ENCODE peak calls at places on chromosomes 6 and 20, in five cellular contexts. A, L, Y, U and G are unnamed samples.

GRCh38 chr20:7770578-7770977 is 169.7 kb downstream of the HAO1 start:
- DNase-seq in A (no peak), U (no peak), L (no peak), Y (no peak), G (no peak)

GRCh38 chr20:56911946-56912345 is 282.8 kb downstream of the TFAP2C start:
- DNase-seq in U (no peak), A (no peak), Y (no peak), L (peak), G (no peak)

GRCh38 chr6:105397987-105398386 is 4.9 kb downstream of the PREP start:
- DNase-seq in U (no peak), Y (peak), L (no peak), A (no peak), G (peak)

GRCh38 chr20:32285621-32286334 is 8.3 kb downstream of the KIF3B start:
- DNase-seq in A (no peak), U (peak), L (no peak), Y (no peak), G (no peak)

GRCh38 chr20:48205786-48206185 is 420.5 kb upstream of the SULF2 start:
- DNase-seq in Y (peak), U (no peak), A (no peak), L (no peak), G (peak)

GRCh38 chr6:140155727-140156126 is 781.3 kb upstream of the CITED2 start:
- DNase-seq in Y (no peak), A (no peak), U (no peak), L (no peak), G (no peak)

GRCh38 chr20:37275125-37275524 is 13.5 kb upstream of the GHRH start:
- DNase-seq in U (no peak), A (no peak), Y (no peak), L (no peak), G (no peak)

GRCh38 chr6:113082691-113083090 is 735.6 kb downstream of the RFPL4B start:
- DNase-seq in L (no peak), Y (no peak), A (no peak), U (peak), G (no peak)

GRCh38 chr20:35601021-35601973 is 14.3 kb upstream of the SPAG4 start:
- DNase-seq in Y (peak), L (peak), U (peak), A (no peak), G (peak)

GRCh38 chr6:30019819-30020218 is 41.2 kb upstream of the POLR1H start:
- DNase-seq in Y (no peak), L (no peak), A (no peak), U (no peak), G (no peak)

GRCh38 chr6:67300430-67301040 is 1334.5 kb upstream of the ADGRB3 start:
- DNase-seq in A (no peak), Y (no peak), L (no peak), U (no peak), G (no peak)

GRCh38 chr6:137497722-137498463 is 3.7 kb upstream of the OLIG3 start:
- DNase-seq in L (peak), A (no peak), Y (peak), U (no peak), G (peak)

GRCh38 chr6:44630125-44631028 is 242.9 kb downstream of the CDC5L start:
- DNase-seq in A (peak), Y (peak), L (peak), U (peak), G (peak)

GRCh38 chr20:51534764-51535386 is 7.6 kb downstream of the NFATC2 start:
- DNase-seq in U (no peak), Y (no peak), A (no peak), L (no peak), G (no peak)

GRCh38 chr6:9307786-9308185 is 872.4 kb upstream of the SLC35B3 start:
- DNase-seq in L (no peak), U (no peak), Y (no peak), A (no peak), G (no peak)

GRCh38 chr6:168412456-168412855 is 28.5 kb upstream of the SMOC2 start:
- DNase-seq in A (no peak), Y (no peak), L (no peak), U (no peak), G (no peak)

GRCh38 chr6:42935322-42935721 is 6.0 kb downstream of the CNPY3 start:
- DNase-seq in L (no peak), Y (no peak), U (no peak), A (no peak), G (no peak)

GRCh38 chr6:34196116-34196832 is 40.4 kb upstream of the HMGA1 start:
- DNase-seq in L (peak), U (peak), A (peak), Y (peak), G (peak)

GRCh38 chr6:4582506-4582905 is 193.7 kb upstream of the CDYL start:
- DNase-seq in L (no peak), Y (no peak), U (peak), A (no peak), G (no peak)
- H2AFZ ChIP-seq in L (no peak), Y (no peak), U (peak), A (no peak), G (no peak)

DNA sequence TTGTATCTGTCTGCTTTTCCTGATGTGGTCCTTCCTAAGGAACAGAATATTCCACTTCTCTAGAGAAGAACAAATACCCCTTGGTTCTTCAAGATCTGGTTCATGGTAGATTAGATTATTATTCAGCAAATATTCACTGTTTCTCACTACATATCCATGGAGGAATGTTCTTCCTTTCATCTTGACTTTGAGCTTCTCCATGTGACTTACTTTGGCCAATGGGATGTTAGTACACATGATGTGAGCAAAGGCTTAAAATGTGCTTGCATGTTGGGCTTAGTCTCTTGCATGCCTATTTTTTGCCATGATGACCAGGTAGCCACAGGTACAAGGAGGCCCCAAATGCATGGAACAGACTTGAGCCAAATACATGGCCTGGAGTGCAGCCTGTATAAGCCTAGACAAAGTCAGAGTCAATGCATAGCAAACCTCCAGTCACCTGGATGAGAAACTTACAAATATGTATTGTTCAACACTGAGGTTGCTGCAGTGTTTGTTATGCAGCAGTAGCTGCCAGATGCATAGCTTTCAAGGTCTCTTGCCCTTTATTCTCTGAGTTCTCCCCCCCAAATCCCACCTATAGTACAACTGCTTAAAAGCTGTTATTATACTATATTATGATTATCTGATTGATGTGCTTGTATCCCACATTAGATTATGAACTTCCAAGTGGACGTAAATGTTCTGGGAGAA is 50.0 kb upstream of the CHD6 start:
- DNase-seq in U (no peak), A (no peak), Y (no peak), L (no peak), G (no peak)
- H2AFZ ChIP-seq in U (no peak), A (no peak), Y (no peak), L (no peak), G (no peak)

DNA sequence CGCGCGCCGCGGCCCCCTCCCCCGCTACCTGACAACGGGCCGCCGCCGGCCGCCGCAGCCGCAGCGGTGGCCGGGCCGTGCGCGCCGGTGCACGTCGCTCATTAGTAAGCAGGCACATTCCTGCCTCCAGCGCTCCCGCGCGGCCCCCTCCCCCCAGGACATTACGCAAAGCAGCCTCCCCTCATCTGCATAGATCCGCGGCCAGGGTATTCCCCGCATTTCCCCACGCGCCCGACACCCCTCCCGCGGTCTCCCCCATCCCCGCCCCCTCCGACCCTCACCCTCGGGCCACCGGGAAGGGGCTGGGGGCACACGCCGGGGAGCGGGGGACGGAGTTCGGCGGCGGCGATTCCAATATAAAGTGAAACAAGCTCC is at the start of gene HIVEP2:
- DNase-seq in Y (peak), U (peak), A (peak), L (peak), G (peak)
- H2AFZ ChIP-seq in Y (peak), U (peak), A (peak), L (no peak), G (peak)

GRCh38 chr6:169883316-169883715 is 131.9 kb downstream of the ERMARD start:
- DNase-seq in U (no peak), L (no peak), A (no peak), Y (no peak), G (no peak)

GRCh38 chr6:169884158-169884557 is 132.7 kb downstream of the ERMARD start:
- DNase-seq in Y (no peak), L (no peak), A (no peak), U (no peak), G (no peak)

GRCh38 chr6:169881398-169881797 is 130.0 kb downstream of the ERMARD start:
- DNase-seq in L (no peak), U (no peak), A (no peak), Y (no peak), G (no peak)

GRCh38 chr6:169881976-169882375 is 130.6 kb downstream of the ERMARD start:
- DNase-seq in L (no peak), Y (no peak), U (no peak), A (no peak), G (no peak)

DNA sequence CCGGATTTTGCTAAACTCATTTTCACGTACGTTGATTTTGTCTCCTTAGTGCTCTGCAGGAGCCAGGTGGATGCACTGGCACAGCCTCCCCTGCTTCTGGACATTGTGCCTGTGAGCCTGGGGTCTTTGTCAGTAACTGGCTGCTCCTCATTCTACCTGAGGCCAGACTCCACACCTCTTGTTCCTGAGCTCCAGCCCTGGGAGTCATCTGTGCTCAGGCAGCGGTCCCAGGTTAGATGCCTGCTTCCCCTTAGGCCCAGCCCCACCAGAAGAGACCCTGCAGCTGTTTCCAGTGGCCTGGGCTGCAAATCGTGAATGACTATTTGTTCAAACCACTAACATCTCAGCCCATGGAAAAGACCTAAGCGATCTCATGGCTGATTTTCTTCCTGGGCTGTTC is 129.1 kb downstream of the ERMARD start:
- DNase-seq in A (no peak), L (no peak), U (no peak), Y (no peak), G (no peak)
- H2AFZ ChIP-seq in A (no peak), L (no peak), U (no peak), Y (no peak), G (no peak)

DNA sequence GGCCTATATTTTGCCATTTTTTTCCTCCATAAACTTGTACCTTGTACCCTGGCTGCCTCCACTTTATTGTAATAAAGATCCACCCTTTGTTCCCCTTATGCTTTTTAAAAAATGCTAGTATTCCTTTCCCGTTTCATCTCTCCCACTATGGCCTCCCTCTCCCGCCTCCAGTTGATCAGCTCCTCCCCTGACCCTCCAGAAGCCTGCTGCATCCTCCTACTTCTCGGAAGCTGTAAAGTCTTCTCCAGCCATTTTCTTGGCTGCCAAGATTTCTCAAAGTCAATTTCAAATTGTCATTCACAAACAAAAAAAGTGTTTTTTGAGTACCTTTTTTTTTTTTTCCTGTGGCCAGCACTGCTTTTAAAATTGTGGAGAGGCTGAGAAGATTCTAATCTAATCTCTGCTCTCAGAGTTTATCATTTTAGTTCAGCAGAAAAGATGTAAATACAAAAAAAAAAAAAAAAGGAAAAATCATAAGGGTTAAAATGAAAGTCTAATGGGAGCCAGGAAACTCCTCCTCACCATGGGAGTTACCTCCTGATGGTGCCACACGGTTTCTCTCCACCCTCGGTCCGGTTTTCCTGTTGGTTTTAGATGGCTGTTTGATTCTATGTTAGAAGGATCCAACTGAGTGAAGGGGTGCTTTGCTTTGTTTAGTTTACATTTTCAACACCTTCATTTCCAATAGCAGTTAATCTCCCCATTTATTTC is 103.0 kb upstream of the KCNK16 start:
- DNase-seq in Y (no peak), A (no peak), L (no peak), U (no peak), G (no peak)
- H2AFZ ChIP-seq in Y (no peak), A (no peak), L (no peak), U (no peak), G (peak)